ENCODE peak calls at places on chromosomes 6 and 20, in five cellular contexts. F, W, J, G and N are unnamed samples.

GRCh38 chr20:63492982-63493381 is 5.9 kb downstream of the EEF1A2 start:
- DNase-seq in W (no peak), F (no peak), J (no peak), G (no peak), N (no peak)

GRCh38 chr6:1798303-1798964 is 188.7 kb downstream of the FOXC1 start:
- DNase-seq in J (no peak), F (peak; percentile 10), G (no peak), W (no peak), N (no peak)

GRCh38 chr6:125699591-125699990 is 49.8 kb upstream of the HEY2 start:
- DNase-seq in J (no peak), W (no peak), G (no peak), F (no peak), N (no peak)

GRCh38 chr6:13488015-13488895 is 855 bp upstream of the GFOD1 start:
- DNase-seq in G (peak; percentile 65), F (peak; percentile 57), W (peak; percentile 80), J (peak; percentile 51), N (no peak)

GRCh38 chr6:144898052-144898689 is 613.0 kb downstream of the UTRN start:
- DNase-seq in J (no peak), W (no peak), F (peak; percentile 82), G (no peak), N (no peak)

GRCh38 chr20:45479822-45480221 is 10.3 kb downstream of the WFDC2 start:
- DNase-seq in J (no peak), W (no peak), G (no peak), F (no peak), N (no peak)

GRCh38 chr20:47143658-47144057 is 212.8 kb downstream of the ZMYND8 start:
- DNase-seq in W (no peak), G (no peak), F (no peak), J (no peak), N (no peak)

GRCh38 chr20:51484141-51484815 is 58.2 kb downstream of the NFATC2 start:
- DNase-seq in G (no peak), W (no peak), F (peak; percentile 36), J (no peak), N (no peak)

GRCh38 chr6:57257911-57258541 is 35.9 kb upstream of the RAB23 start:
- DNase-seq in J (no peak), F (peak; percentile 87), W (no peak), G (no peak), N (no peak)

GRCh38 chr6:158642805-158643489 is 1.6 kb downstream of the DYNLT1 start:
- DNase-seq in G (no peak), J (no peak), F (peak; percentile 43), W (peak; percentile 3), N (no peak)

GRCh38 chr6:135449246-135449645 is 48.3 kb downstream of the AHI1 start:
- DNase-seq in G (no peak), J (no peak), W (no peak), F (no peak), N (no peak)

GRCh38 chr6:29502181-29502580 is 14.4 kb upstream of the MAS1L start:
- DNase-seq in W (no peak), J (no peak), F (no peak), G (no peak), N (no peak)

GRCh38 chr6:29631860-29632731 is 887 bp downstream of the GABBR1 start:
- DNase-seq in J (peak; percentile 82), G (peak; percentile 77), W (peak; percentile 79), F (peak; percentile 58), N (no peak)

GRCh38 chr20:50379049-50379990 is 130.9 kb upstream of the PTPN1 start:
- DNase-seq in F (peak; percentile 91), W (peak; percentile 89), J (peak; percentile 94), G (peak; percentile 89), N (no peak)

GRCh38 chr6:5457983-5458683 is 196.8 kb downstream of the FARS2 start:
- DNase-seq in J (no peak), W (no peak), G (no peak), F (peak; percentile 39), N (no peak)

GRCh38 chr20:23551786-23552185 is 16.5 kb downstream of the CST9L start:
- DNase-seq in F (no peak), W (no peak), G (no peak), J (no peak), N (no peak)
- H3K4me3 ChIP-seq in F (no peak overlapping the region), W (no peak overlapping the region), G (no peak overlapping the region), J (no peak overlapping the region), N (no peak overlapping the region)

GRCh38 chr20:57716893-57717292 is 7.1 kb upstream of the PMEPA1 start:
- DNase-seq in J (no peak), G (no peak), F (no peak), W (no peak), N (no peak)
- H3K36me3 ChIP-seq in J (no peaks in the 10 kb centered on the region), G (no peaks in the 10 kb centered on the region), F (no peaks in the 10 kb centered on the region), W (no peaks in the 10 kb centered on the region), N (no peaks in the 10 kb centered on the region)

DNA sequence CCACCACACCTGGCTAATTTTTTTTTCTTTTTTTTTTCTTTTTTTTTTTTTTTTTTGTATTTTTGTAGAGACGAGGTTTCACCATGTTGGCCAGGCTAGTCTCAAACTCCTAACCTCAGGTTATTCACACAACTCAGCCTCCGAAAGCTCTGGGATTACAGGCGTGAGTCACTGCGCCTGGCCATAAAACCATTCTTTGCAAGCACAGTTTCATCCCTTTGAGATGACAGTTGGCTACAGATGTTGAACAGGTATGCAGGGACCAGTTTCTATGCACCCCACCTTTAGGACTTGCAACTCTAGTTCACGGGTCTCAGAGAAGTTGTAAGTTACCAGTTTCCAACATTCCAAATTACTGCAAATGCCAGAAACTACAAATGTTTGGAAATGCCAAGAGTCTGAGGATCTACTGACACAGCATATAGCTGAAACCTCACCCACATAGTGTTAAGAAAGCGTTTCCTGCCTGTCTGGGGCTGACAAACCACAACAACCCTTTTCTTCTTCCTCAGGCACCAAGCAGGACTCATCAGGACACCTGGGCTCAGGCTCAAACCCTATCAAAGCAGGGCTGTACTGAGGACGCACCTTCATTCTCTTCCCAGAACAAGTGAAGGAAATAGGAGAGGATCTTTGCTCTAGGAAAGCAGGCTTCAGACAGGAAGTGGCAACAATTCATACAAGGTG is 22.9 kb downstream of the ARHGAP18 start:
- DNase-seq in F (peak; percentile 46), W (no peak), G (no peak), J (no peak), N (peak; percentile 11)
- H3K4me3 ChIP-seq in F (no peak overlapping the region), W (no peak overlapping the region), G (no peak overlapping the region), J (no peak overlapping the region), N (no peak overlapping the region)

DNA sequence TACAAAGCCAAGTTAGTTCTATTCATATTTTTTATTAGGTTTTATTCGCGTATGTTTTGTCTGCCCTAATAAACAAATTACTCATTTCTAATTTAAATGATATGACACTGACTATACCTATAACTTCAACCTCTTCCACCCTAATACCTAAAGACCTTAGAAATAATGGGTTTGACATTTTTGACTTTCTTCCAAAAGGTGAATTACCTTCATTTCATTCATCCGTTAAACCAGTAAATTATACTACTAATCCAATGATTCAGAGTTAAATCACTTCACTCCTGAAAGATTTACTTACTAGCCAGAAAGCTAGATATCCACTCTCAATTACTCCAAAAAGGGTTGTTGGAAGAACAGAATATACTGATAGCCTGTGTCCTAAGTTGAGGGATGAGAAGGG is 5.2 kb downstream of the MRPS10 start:
- DNase-seq in F (no peak), J (no peak), G (no peak), W (no peak), N (no peak)
- H3K36me3 ChIP-seq in F (peaks cover 49% of the 10 kb centered on the region), J (peaks cover 63% of the 10 kb centered on the region), G (peaks cover 5% of the 10 kb centered on the region), W (peaks cover 11% of the 10 kb centered on the region), N (peaks cover 41% of the 10 kb centered on the region)

DNA sequence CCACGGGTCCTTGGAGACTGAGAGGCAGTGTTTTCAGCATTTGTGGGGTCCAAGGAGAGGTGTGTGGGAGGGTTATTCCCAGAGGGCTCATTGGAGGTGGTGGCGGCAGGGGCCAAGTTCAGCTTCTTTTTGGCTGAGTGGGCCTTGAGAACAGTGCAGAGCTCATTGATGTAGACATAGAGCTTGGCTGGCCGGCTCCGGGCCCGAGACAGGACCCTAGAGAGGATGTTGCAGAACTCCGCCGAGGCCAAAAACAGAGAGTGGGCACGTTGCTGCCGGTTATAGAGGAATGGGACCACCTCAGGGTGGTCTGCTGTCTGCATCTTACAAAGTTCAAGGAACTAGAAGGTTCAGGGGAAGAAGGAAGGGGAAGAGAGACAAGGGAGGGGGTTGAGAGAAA is 3.7 kb upstream of the ZBTB22 start:
- DNase-seq in F (no peak), J (no peak), G (no peak), W (no peak), N (no peak)
- H3K4me3 ChIP-seq in F (peak overlapping the region; percentile 94), J (peak overlapping the region; percentile 78), G (no peak overlapping the region), W (no peak overlapping the region), N (peak overlapping the region; percentile 93)

DNA sequence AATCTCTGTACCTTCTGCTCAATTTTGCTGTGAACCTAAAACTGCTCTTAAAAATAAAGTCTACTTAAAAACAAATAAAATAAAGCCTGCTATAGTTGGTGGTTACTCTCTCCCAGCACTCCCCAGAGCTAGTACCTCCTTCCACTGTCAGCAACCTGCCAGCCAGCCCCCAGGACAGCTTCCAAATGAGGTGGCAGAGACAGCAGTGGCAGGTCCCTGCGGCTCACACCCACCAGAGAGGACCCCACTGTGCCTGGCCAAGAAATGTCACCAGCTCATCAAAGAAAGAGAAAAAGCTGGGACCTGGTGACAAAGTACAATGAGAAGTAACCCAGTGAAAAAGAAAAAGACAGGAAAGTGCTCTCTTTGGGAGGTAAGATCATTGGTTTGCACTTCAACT is 15.2 kb downstream of the APMAP start:
- DNase-seq in F (no peak), J (no peak), W (no peak), G (no peak), N (no peak)
- H3K36me3 ChIP-seq in F (peaks cover 9% of the 10 kb centered on the region), J (peaks cover 22% of the 10 kb centered on the region), W (no peaks in the 10 kb centered on the region), G (no peaks in the 10 kb centered on the region), N (peaks cover 29% of the 10 kb centered on the region)

GRCh38 chr6:39876111-39876510 is 58.2 kb downstream of the MOCS1 start:
- DNase-seq in J (no peak), F (peak; percentile 9), W (no peak), G (no peak), N (no peak)
- H3K4me3 ChIP-seq in J (no peak overlapping the region), F (no peak overlapping the region), W (no peak overlapping the region), G (no peak overlapping the region), N (no peak overlapping the region)

GRCh38 chr6:36973190-36973589 is 12.8 kb downstream of the MTCH1 start:
- DNase-seq in G (no peak), J (no peak), W (no peak), F (no peak), N (no peak)
- H3K36me3 ChIP-seq in G (no peaks in the 10 kb centered on the region), J (peaks cover 98% of the 10 kb centered on the region), W (peaks cover 24% of the 10 kb centered on the region), F (peaks cover 82% of the 10 kb centered on the region), N (peaks cover 95% of the 10 kb centered on the region)

DNA sequence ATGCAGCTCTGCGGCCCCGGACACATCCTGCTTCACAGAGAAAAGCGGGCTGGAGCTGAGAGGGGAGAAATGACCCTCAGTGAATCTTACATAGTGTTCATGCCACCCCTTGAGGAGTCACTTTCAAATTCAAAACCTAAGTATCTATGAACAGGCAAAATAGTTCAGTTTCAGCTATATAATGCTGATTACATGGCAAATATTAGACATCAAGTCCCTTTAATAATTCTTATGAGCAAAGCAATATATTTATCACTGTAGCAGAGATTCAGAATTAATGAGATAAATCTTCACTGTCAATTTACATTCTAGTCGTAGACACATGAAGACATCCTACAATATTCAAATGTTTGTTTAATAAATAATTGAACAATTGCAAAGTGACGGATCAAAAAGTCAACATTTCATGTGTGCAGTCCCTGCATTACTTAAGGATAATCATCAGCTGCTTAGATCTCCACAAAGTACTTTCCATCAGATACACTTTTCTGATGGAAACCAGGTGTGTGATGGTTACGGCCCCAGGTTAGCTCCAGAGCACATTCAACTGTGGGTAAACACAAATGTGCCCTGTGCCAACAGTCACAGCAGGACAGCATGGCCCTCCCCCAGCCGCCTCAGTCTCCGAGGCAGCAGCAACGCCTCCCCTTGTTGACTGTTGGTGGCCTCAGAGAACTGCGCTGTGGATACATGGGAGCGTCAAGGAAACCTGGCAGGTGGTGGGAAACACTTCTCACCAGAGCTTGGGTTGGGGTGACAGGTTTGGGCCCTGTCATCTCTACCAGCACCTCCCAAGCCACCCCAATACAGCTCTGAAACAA is 787 bp upstream of the PRR18 start:
- DNase-seq in J (no peak), W (no peak), F (no peak), G (no peak), N (no peak)
- H3K4me3 ChIP-seq in J (no peak overlapping the region), W (no peak overlapping the region), F (no peak overlapping the region), G (no peak overlapping the region), N (no peak overlapping the region)